ENCODE peak calls at places on chromosomes 5 and 9, in seven cellular contexts. One of them, this sample, is unnamed.

GRCh38 chr5:76849767-76850291 is at the start of gene S100Z:
- DNase-seq in dorsolateral prefrontal cortex: no peak
- DNase-seq in choroid plexus epithelial cell: peak; percentile 80
- DNase-seq in GM12865: no peak
- DNase-seq in gastrocnemius medialis: no peak
- DNase-seq in lower lobe of right lung: no peak
- DNase-seq in epithelial cell of proximal tubule: no peak
- DNase-seq in this sample: peak; percentile 99

GRCh38 chr5:380701-381309 is 59.3 kb downstream of the AHRR start:
- DNase-seq in GM12865: no peak
- DNase-seq in gastrocnemius medialis: no peak
- DNase-seq in choroid plexus epithelial cell: no peak
- DNase-seq in lower lobe of right lung: no peak
- DNase-seq in dorsolateral prefrontal cortex: peak; percentile 13
- DNase-seq in epithelial cell of proximal tubule: no peak
- DNase-seq in this sample: no peak

GRCh38 chr5:99035942-99036341 is 107.1 kb upstream of the CHD1 start:
- DNase-seq in GM12865: no peak
- DNase-seq in dorsolateral prefrontal cortex: no peak
- DNase-seq in gastrocnemius medialis: no peak
- DNase-seq in epithelial cell of proximal tubule: no peak
- DNase-seq in lower lobe of right lung: no peak
- DNase-seq in choroid plexus epithelial cell: no peak
- DNase-seq in this sample: no peak

GRCh38 chr5:149930754-149931574 is 13.6 kb downstream of the PDE6A start:
- DNase-seq in gastrocnemius medialis: no peak
- DNase-seq in lower lobe of right lung: no peak
- DNase-seq in GM12865: no peak
- DNase-seq in epithelial cell of proximal tubule: no peak
- DNase-seq in dorsolateral prefrontal cortex: no peak
- DNase-seq in choroid plexus epithelial cell: no peak
- DNase-seq in this sample: no peak

GRCh38 chr9:21286654-21287053 is 18.5 kb downstream of the IFNA5 start:
- DNase-seq in epithelial cell of proximal tubule: no peak
- DNase-seq in gastrocnemius medialis: no peak
- DNase-seq in choroid plexus epithelial cell: no peak
- DNase-seq in dorsolateral prefrontal cortex: no peak
- DNase-seq in GM12865: no peak
- DNase-seq in lower lobe of right lung: no peak
- DNase-seq in this sample: no peak

GRCh38 chr5:7926296-7926695 is 57.3 kb downstream of the MTRR start:
- DNase-seq in choroid plexus epithelial cell: peak; percentile 95
- DNase-seq in epithelial cell of proximal tubule: no peak
- DNase-seq in gastrocnemius medialis: no peak
- DNase-seq in dorsolateral prefrontal cortex: no peak
- DNase-seq in lower lobe of right lung: no peak
- DNase-seq in GM12865: no peak
- DNase-seq in this sample: no peak

GRCh38 chr5:96195053-96195452 is 233.4 kb upstream of the ELL2 start:
- DNase-seq in dorsolateral prefrontal cortex: no peak
- DNase-seq in gastrocnemius medialis: no peak
- DNase-seq in lower lobe of right lung: no peak
- DNase-seq in epithelial cell of proximal tubule: no peak
- DNase-seq in GM12865: no peak
- DNase-seq in choroid plexus epithelial cell: no peak
- DNase-seq in this sample: no peak

GRCh38 chr9:3658964-3659363 is 133.2 kb upstream of the RFX3 start:
- DNase-seq in GM12865: no peak
- DNase-seq in lower lobe of right lung: no peak
- DNase-seq in dorsolateral prefrontal cortex: no peak
- DNase-seq in choroid plexus epithelial cell: no peak
- DNase-seq in gastrocnemius medialis: no peak
- DNase-seq in epithelial cell of proximal tubule: no peak
- DNase-seq in this sample: no peak

GRCh38 chr5:66882592-66883227 is 286.5 kb downstream of the MAST4 start:
- DNase-seq in choroid plexus epithelial cell: peak; percentile 85
- DNase-seq in dorsolateral prefrontal cortex: no peak
- DNase-seq in epithelial cell of proximal tubule: no peak
- DNase-seq in gastrocnemius medialis: no peak
- DNase-seq in GM12865: peak; percentile 2
- DNase-seq in lower lobe of right lung: no peak
- DNase-seq in this sample: no peak

GRCh38 chr9:114033397-114034103 is 44.5 kb downstream of the AMBP start:
- DNase-seq in gastrocnemius medialis: no peak
- DNase-seq in lower lobe of right lung: no peak
- DNase-seq in choroid plexus epithelial cell: peak; percentile 31
- DNase-seq in dorsolateral prefrontal cortex: no peak
- DNase-seq in GM12865: no peak
- DNase-seq in epithelial cell of proximal tubule: no peak
- DNase-seq in this sample: no peak

GRCh38 chr5:154783774-154784460 is 28.7 kb downstream of the LARP1 start:
- DNase-seq in epithelial cell of proximal tubule: no peak
- DNase-seq in GM12865: peak; percentile 86
- DNase-seq in gastrocnemius medialis: no peak
- DNase-seq in dorsolateral prefrontal cortex: no peak
- DNase-seq in lower lobe of right lung: no peak
- DNase-seq in choroid plexus epithelial cell: peak; percentile 37
- DNase-seq in this sample: no peak

GRCh38 chr9:112233769-112234168 is 58.7 kb upstream of the SUSD1 start:
- DNase-seq in lower lobe of right lung: no peak
- DNase-seq in choroid plexus epithelial cell: peak; percentile 92
- DNase-seq in epithelial cell of proximal tubule: peak; percentile 30
- DNase-seq in gastrocnemius medialis: peak; percentile 12
- DNase-seq in GM12865: no peak
- DNase-seq in dorsolateral prefrontal cortex: no peak
- DNase-seq in this sample: no peak

GRCh38 chr9:99973455-99973854 is 67.0 kb downstream of the STX17 start:
- DNase-seq in GM12865: no peak
- DNase-seq in lower lobe of right lung: no peak
- DNase-seq in epithelial cell of proximal tubule: no peak
- DNase-seq in dorsolateral prefrontal cortex: no peak
- DNase-seq in gastrocnemius medialis: no peak
- DNase-seq in choroid plexus epithelial cell: no peak
- DNase-seq in this sample: no peak

GRCh38 chr5:116671211-116671736 is 96.7 kb upstream of the SEMA6A start:
- DNase-seq in dorsolateral prefrontal cortex: no peak
- DNase-seq in choroid plexus epithelial cell: no peak
- DNase-seq in gastrocnemius medialis: no peak
- DNase-seq in GM12865: peak; percentile 87
- DNase-seq in lower lobe of right lung: no peak
- DNase-seq in epithelial cell of proximal tubule: no peak
- DNase-seq in this sample: no peak

GRCh38 chr5:8340261-8340660 is 471.3 kb downstream of the MTRR start:
- DNase-seq in GM12865: no peak
- DNase-seq in dorsolateral prefrontal cortex: no peak
- DNase-seq in gastrocnemius medialis: no peak
- DNase-seq in epithelial cell of proximal tubule: no peak
- DNase-seq in choroid plexus epithelial cell: no peak
- DNase-seq in lower lobe of right lung: no peak
- DNase-seq in this sample: no peak

GRCh38 chr5:2206244-2207108 is 323.8 kb upstream of the IRX4 start:
- DNase-seq in lower lobe of right lung: no peak
- DNase-seq in dorsolateral prefrontal cortex: no peak
- DNase-seq in epithelial cell of proximal tubule: no peak
- DNase-seq in gastrocnemius medialis: no peak
- DNase-seq in GM12865: no peak
- DNase-seq in choroid plexus epithelial cell: no peak
- DNase-seq in this sample: no peak

GRCh38 chr9:78316151-78316892 is 19.4 kb downstream of the PSAT1 start:
- DNase-seq in gastrocnemius medialis: no peak
- DNase-seq in lower lobe of right lung: no peak
- DNase-seq in choroid plexus epithelial cell: no peak
- DNase-seq in dorsolateral prefrontal cortex: no peak
- DNase-seq in GM12865: no peak
- DNase-seq in epithelial cell of proximal tubule: no peak
- DNase-seq in this sample: no peak

GRCh38 chr5:176916337-176916736 is 17.2 kb upstream of the HK3 start:
- DNase-seq in epithelial cell of proximal tubule: no peak
- DNase-seq in choroid plexus epithelial cell: no peak
- DNase-seq in dorsolateral prefrontal cortex: no peak
- DNase-seq in gastrocnemius medialis: no peak
- DNase-seq in GM12865: no peak
- DNase-seq in lower lobe of right lung: no peak
- DNase-seq in this sample: no peak

GRCh38 chr5:149810856-149811255 is 80.7 kb downstream of the PPARGC1B start:
- DNase-seq in choroid plexus epithelial cell: no peak
- DNase-seq in dorsolateral prefrontal cortex: no peak
- DNase-seq in gastrocnemius medialis: no peak
- DNase-seq in epithelial cell of proximal tubule: no peak
- DNase-seq in lower lobe of right lung: no peak
- DNase-seq in GM12865: peak; percentile 24
- DNase-seq in this sample: no peak

GRCh38 chr5:128764910-128765309 is 200.4 kb upstream of the SLC27A6 start:
- DNase-seq in lower lobe of right lung: no peak
- DNase-seq in GM12865: no peak
- DNase-seq in choroid plexus epithelial cell: no peak
- DNase-seq in dorsolateral prefrontal cortex: no peak
- DNase-seq in gastrocnemius medialis: no peak
- DNase-seq in epithelial cell of proximal tubule: no peak
- DNase-seq in this sample: no peak

GRCh38 chr5:130536726-130537125 is 628.3 kb downstream of the HINT1 start:
- DNase-seq in lower lobe of right lung: no peak
- DNase-seq in GM12865: no peak
- DNase-seq in epithelial cell of proximal tubule: no peak
- DNase-seq in choroid plexus epithelial cell: no peak
- DNase-seq in dorsolateral prefrontal cortex: no peak
- DNase-seq in gastrocnemius medialis: no peak
- DNase-seq in this sample: no peak

GRCh38 chr9:136799854-136800657 is 3.9 kb downstream of the CCDC183 start:
- DNase-seq in choroid plexus epithelial cell: peak; percentile 62
- DNase-seq in GM12865: peak; percentile 90
- DNase-seq in gastrocnemius medialis: peak; percentile 61
- DNase-seq in epithelial cell of proximal tubule: no peak
- DNase-seq in dorsolateral prefrontal cortex: peak; percentile 68
- DNase-seq in lower lobe of right lung: peak; percentile 94
- DNase-seq in this sample: peak; percentile 77

GRCh38 chr5:92467695-92468094 is 1084.6 kb upstream of the ARRDC3 start:
- DNase-seq in GM12865: no peak
- DNase-seq in dorsolateral prefrontal cortex: no peak
- DNase-seq in gastrocnemius medialis: no peak
- DNase-seq in choroid plexus epithelial cell: no peak
- DNase-seq in epithelial cell of proximal tubule: no peak
- DNase-seq in lower lobe of right lung: no peak
- DNase-seq in this sample: no peak

GRCh38 chr9:81595887-81596558 is 93.3 kb downstream of the TLE1 start:
- DNase-seq in lower lobe of right lung: no peak
- DNase-seq in epithelial cell of proximal tubule: no peak
- DNase-seq in GM12865: no peak
- DNase-seq in choroid plexus epithelial cell: peak; percentile 43
- DNase-seq in gastrocnemius medialis: no peak
- DNase-seq in dorsolateral prefrontal cortex: no peak
- DNase-seq in this sample: no peak
- H3K4me3 ChIP-seq in lower lobe of right lung: no peak overlapping the region
- H3K4me3 ChIP-seq in epithelial cell of proximal tubule: no peak overlapping the region
- H3K4me3 ChIP-seq in GM12865: no peak overlapping the region
- H3K4me3 ChIP-seq in choroid plexus epithelial cell: no peak overlapping the region
- H3K4me3 ChIP-seq in gastrocnemius medialis: no peak overlapping the region
- H3K4me3 ChIP-seq in dorsolateral prefrontal cortex: no peak overlapping the region
- H3K4me3 ChIP-seq in this sample: no peak overlapping the region

GRCh38 chr5:42553461-42553860 is 130.2 kb downstream of the GHR start:
- DNase-seq in epithelial cell of proximal tubule: no peak
- DNase-seq in dorsolateral prefrontal cortex: no peak
- DNase-seq in lower lobe of right lung: no peak
- DNase-seq in choroid plexus epithelial cell: no peak
- DNase-seq in gastrocnemius medialis: no peak
- DNase-seq in GM12865: no peak
- DNase-seq in this sample: no peak
- H3K4me3 ChIP-seq in epithelial cell of proximal tubule: no peak overlapping the region
- H3K4me3 ChIP-seq in dorsolateral prefrontal cortex: no peak overlapping the region
- H3K4me3 ChIP-seq in lower lobe of right lung: no peak overlapping the region
- H3K4me3 ChIP-seq in choroid plexus epithelial cell: no peak overlapping the region
- H3K4me3 ChIP-seq in gastrocnemius medialis: no peak overlapping the region
- H3K4me3 ChIP-seq in GM12865: no peak overlapping the region
- H3K4me3 ChIP-seq in this sample: no peak overlapping the region

GRCh38 chr5:152364172-152364571 is 40.9 kb downstream of the NMUR2 start:
- DNase-seq in GM12865: no peak
- DNase-seq in choroid plexus epithelial cell: no peak
- DNase-seq in gastrocnemius medialis: no peak
- DNase-seq in lower lobe of right lung: no peak
- DNase-seq in epithelial cell of proximal tubule: no peak
- DNase-seq in dorsolateral prefrontal cortex: no peak
- DNase-seq in this sample: no peak

GRCh38 chr5:152372875-152373274 is 32.2 kb downstream of the NMUR2 start:
- DNase-seq in choroid plexus epithelial cell: no peak
- DNase-seq in epithelial cell of proximal tubule: no peak
- DNase-seq in dorsolateral prefrontal cortex: no peak
- DNase-seq in GM12865: no peak
- DNase-seq in gastrocnemius medialis: no peak
- DNase-seq in lower lobe of right lung: no peak
- DNase-seq in this sample: no peak

GRCh38 chr5:152369298-152369697 is 35.8 kb downstream of the NMUR2 start:
- DNase-seq in GM12865: no peak
- DNase-seq in dorsolateral prefrontal cortex: no peak
- DNase-seq in epithelial cell of proximal tubule: no peak
- DNase-seq in choroid plexus epithelial cell: no peak
- DNase-seq in gastrocnemius medialis: no peak
- DNase-seq in lower lobe of right lung: no peak
- DNase-seq in this sample: no peak

GRCh38 chr5:152364899-152365298 is 40.2 kb downstream of the NMUR2 start:
- DNase-seq in choroid plexus epithelial cell: no peak
- DNase-seq in lower lobe of right lung: no peak
- DNase-seq in dorsolateral prefrontal cortex: no peak
- DNase-seq in gastrocnemius medialis: no peak
- DNase-seq in epithelial cell of proximal tubule: no peak
- DNase-seq in GM12865: no peak
- DNase-seq in this sample: no peak

GRCh38 chr5:152367554-152367953 is 37.5 kb downstream of the NMUR2 start:
- DNase-seq in GM12865: no peak
- DNase-seq in dorsolateral prefrontal cortex: no peak
- DNase-seq in lower lobe of right lung: no peak
- DNase-seq in epithelial cell of proximal tubule: no peak
- DNase-seq in gastrocnemius medialis: no peak
- DNase-seq in choroid plexus epithelial cell: no peak
- DNase-seq in this sample: no peak
- H3K4me3 ChIP-seq in GM12865: no peak overlapping the region
- H3K4me3 ChIP-seq in dorsolateral prefrontal cortex: no peak overlapping the region
- H3K4me3 ChIP-seq in lower lobe of right lung: no peak overlapping the region
- H3K4me3 ChIP-seq in epithelial cell of proximal tubule: no peak overlapping the region
- H3K4me3 ChIP-seq in gastrocnemius medialis: no peak overlapping the region
- H3K4me3 ChIP-seq in choroid plexus epithelial cell: no peak overlapping the region
- H3K4me3 ChIP-seq in this sample: no peak overlapping the region

DNA sequence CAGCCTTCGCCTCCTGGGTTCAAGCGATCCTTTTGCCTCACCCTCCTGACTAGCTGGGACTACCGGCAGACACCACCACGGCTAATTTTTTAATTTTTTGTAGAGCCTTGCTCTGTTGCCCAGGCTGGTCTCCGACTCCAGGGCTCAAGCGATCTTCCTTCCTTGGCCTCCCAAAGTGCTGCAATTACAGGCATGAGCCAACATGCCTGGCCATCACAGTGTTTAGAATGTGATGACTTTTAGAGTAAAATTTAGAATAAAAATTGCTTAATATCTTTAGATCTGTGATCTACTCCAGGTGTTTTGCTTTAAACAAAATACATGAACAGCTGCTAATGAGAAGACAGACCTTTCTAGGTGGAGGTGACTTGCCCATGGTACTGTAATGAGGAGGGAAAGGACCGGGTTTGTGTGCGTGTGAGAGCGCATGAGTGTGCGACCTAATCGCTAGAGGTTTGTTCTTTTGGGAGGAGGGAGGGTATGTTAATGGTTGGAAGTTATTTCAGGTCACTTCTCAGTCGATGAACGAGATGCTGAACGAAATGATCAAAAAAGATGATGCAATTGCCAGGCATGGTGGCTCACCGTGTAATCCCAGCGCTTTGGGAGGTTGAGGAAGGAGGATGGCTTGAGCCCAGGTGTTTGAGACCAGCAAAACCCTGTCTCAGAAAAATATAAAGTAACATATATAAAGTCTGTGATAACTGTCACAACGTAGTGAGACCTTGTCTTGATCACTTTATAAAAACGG is 2.0 kb downstream of the CNOT6 start:
- DNase-seq in gastrocnemius medialis: no peak
- DNase-seq in epithelial cell of proximal tubule: no peak
- DNase-seq in GM12865: no peak
- DNase-seq in dorsolateral prefrontal cortex: no peak
- DNase-seq in choroid plexus epithelial cell: no peak
- DNase-seq in lower lobe of right lung: no peak
- DNase-seq in this sample: no peak
- H3K4me3 ChIP-seq in gastrocnemius medialis: peak overlapping the region; percentile 78
- H3K4me3 ChIP-seq in epithelial cell of proximal tubule: peak overlapping the region; percentile 76
- H3K4me3 ChIP-seq in GM12865: peak overlapping the region; percentile 87
- H3K4me3 ChIP-seq in dorsolateral prefrontal cortex: peak overlapping the region; percentile 98
- H3K4me3 ChIP-seq in choroid plexus epithelial cell: peak overlapping the region; percentile 4
- H3K4me3 ChIP-seq in lower lobe of right lung: peak overlapping the region; percentile 97
- H3K4me3 ChIP-seq in this sample: no peak overlapping the region